ENCODE peak calls at places on chromosome 1, in seven cellular contexts. N is choroid plexus epithelial cell; U is CD8-positive, alpha-beta T cell; G is psoas muscle; O is dorsolateral prefrontal cortex; A is kidney epithelial cell; E is left lung. T is an unnamed sample.

GRCh38 chr1:202252271-202252670 is 58.7 kb downstream of the LGR6 start:
- DNase-seq in N (no peak), U (no peak), G (no peak), O (no peak), A (no peak), E (no peak), T (no peak)

GRCh38 chr1:79667848-79668696 is 661.5 kb upstream of the ADGRL4 start:
- DNase-seq in N (no peak), U (no peak), G (no peak), O (no peak), A (no peak), E (no peak), T (no peak)

GRCh38 chr1:156592158-156592909 is 758 bp downstream of the NAXE start:
- DNase-seq in N (no peak), U (no peak), G (no peak), O (no peak), A (no peak), E (no peak), T (no peak)

GRCh38 chr1:222009105-222009730 is 267.3 kb upstream of the DUSP10 start:
- DNase-seq in N (peak; percentile 48), U (peak; percentile 9), G (no peak), O (no peak), A (no peak), E (no peak), T (no peak)

GRCh38 chr1:154943649-154944421 is 7.3 kb upstream of the PMVK start:
- DNase-seq in N (peak; percentile 48), U (no peak), G (peak; percentile 61), O (no peak), A (no peak), E (no peak), T (no peak)

GRCh38 chr1:110606784-110607662 is 865 bp upstream of the KCNA2 start:
- DNase-seq in N (peak; percentile 9), U (no peak), G (no peak), O (no peak), A (no peak), E (no peak), T (no peak)

GRCh38 chr1:183685112-183685713 is 32.1 kb upstream of the APOBEC4 start:
- DNase-seq in N (peak; percentile 77), U (no peak), G (no peak), O (no peak), A (no peak), E (no peak), T (no peak)

GRCh38 chr1:242002072-242002471 is 3.2 kb upstream of the MAP1LC3C start:
- DNase-seq in N (no peak), U (no peak), G (no peak), O (no peak), A (no peak), E (no peak), T (no peak)

GRCh38 chr1:170537798-170538503 is 6.0 kb downstream of the GORAB start:
- DNase-seq in N (peak; percentile 84), U (no peak), G (no peak), O (no peak), A (no peak), E (no peak), T (no peak)

GRCh38 chr1:30520461-30520860 is 202.9 kb downstream of the MATN1 start:
- DNase-seq in N (no peak), U (no peak), G (no peak), O (no peak), A (no peak), E (no peak), T (no peak)

GRCh38 chr1:23701996-23702395 is 10.4 kb downstream of the RPL11 start:
- DNase-seq in N (no peak), U (no peak), G (no peak), O (no peak), A (no peak), E (no peak), T (no peak)

GRCh38 chr1:7581754-7582264 is 189.3 kb upstream of the VAMP3 start:
- DNase-seq in N (peak; percentile 25), U (no peak), G (no peak), O (peak; percentile 34), A (no peak), E (no peak), T (peak; percentile 25)

GRCh38 chr1:95035536-95035935 is 37.2 kb downstream of the ALG14 start:
- DNase-seq in N (peak; percentile 90), U (no peak), G (no peak), O (no peak), A (peak; percentile 75), E (no peak), T (peak; percentile 82)

GRCh38 chr1:8276173-8276914 is 41.6 kb upstream of the SLC45A1 start:
- DNase-seq in N (no peak), U (no peak), G (no peak), O (no peak), A (no peak), E (no peak), T (no peak)

GRCh38 chr1:99906535-99906934 is 56.4 kb downstream of the AGL start:
- DNase-seq in N (no peak), U (no peak), G (no peak), O (no peak), A (no peak), E (no peak), T (no peak)

GRCh38 chr1:226687476-226687875 is 51.6 kb downstream of the ITPKB start:
- DNase-seq in N (no peak), U (no peak), G (no peak), O (no peak), A (no peak), E (no peak), T (no peak)

GRCh38 chr1:84489766-84490165 is 10.7 kb downstream of the RPF1 start:
- DNase-seq in N (no peak), U (no peak), G (no peak), O (no peak), A (no peak), E (no peak), T (no peak)

GRCh38 chr1:9399510-9400424 is 107.1 kb downstream of the SPSB1 start:
- DNase-seq in N (peak; percentile 21), U (no peak), G (peak; percentile 88), O (peak; percentile 40), A (no peak), E (no peak), T (no peak)

GRCh38 chr1:226871636-226872327 is 1.4 kb downstream of the PSEN2 start:
- DNase-seq in N (no peak), U (no peak), G (no peak), O (no peak), A (no peak), E (no peak), T (no peak)

GRCh38 chr1:224430511-224431113 is 4.0 kb downstream of the WDR26 start:
- DNase-seq in N (peak; percentile 82), U (peak; percentile 26), G (no peak), O (no peak), A (no peak), E (no peak), T (peak; percentile 22)

GRCh38 chr1:9770276-9770675 is 53.5 kb downstream of the CLSTN1 start:
- DNase-seq in N (no peak), U (no peak), G (no peak), O (no peak), A (no peak), E (no peak), T (no peak)

GRCh38 chr1:182484531-182485257 is 34.7 kb downstream of the RGSL1 start:
- DNase-seq in N (no peak), U (no peak), G (no peak), O (no peak), A (no peak), E (no peak), T (no peak)

GRCh38 chr1:208466054-208466590 is 221.9 kb upstream of the PLXNA2 start:
- DNase-seq in N (no peak), U (no peak), G (no peak), O (no peak), A (no peak), E (no peak), T (no peak)

DNA sequence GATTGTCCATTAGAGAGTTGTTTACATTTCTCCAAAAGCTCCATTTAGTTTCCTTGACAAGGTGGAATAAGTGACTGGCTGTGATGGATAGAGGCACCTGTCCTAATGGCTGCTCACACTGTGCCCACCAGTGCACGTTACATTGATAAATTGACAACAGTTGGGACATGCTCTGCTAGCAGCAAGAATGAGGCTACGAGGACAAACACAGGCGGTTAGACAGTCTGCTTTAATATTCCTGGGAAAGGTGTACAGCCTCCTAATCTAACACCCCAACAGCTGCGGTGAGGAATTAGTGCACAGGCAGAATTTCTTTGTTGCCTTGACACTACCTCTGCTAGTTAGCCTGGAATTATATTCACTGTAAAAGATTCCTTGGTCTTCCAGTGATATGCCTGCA is 354.9 kb downstream of the LMO4 start:
- DNase-seq in N (no peak), U (no peak), G (no peak), O (no peak), A (no peak), E (no peak), T (no peak)
- H3K4me3 ChIP-seq in N (peak overlapping the region; percentile 61), U (no peak overlapping the region), G (peak overlapping the region; percentile 71), O (no peak overlapping the region), A (no peak overlapping the region), E (no peak overlapping the region), T (no peak overlapping the region)

DNA sequence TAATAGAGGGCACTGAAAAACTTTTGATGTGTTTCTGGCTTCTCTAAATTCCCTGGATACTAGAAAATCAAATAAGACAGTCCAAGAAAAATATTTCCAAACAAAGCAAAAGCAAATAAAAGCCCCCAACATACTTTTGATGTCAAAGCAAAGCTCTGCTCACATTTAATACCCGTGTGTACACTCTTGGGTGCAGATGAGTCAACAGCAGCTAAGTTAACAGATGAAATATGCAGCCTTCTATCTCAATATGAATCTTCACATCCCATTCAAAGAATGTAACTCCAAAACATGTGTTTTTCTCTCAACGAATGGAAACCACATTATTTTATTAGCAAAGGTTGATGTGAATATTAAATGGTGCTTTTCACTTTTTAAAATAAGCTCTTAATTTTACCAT is 230.4 kb downstream of the CENPF start:
- DNase-seq in N (peak; percentile 81), U (no peak), G (no peak), O (no peak), A (no peak), E (no peak), T (peak; percentile 64)
- H3K4me3 ChIP-seq in N (no peak overlapping the region), U (no peak overlapping the region), G (no peak overlapping the region), O (no peak overlapping the region), A (no peak overlapping the region), E (no peak overlapping the region), T (no peak overlapping the region)

DNA sequence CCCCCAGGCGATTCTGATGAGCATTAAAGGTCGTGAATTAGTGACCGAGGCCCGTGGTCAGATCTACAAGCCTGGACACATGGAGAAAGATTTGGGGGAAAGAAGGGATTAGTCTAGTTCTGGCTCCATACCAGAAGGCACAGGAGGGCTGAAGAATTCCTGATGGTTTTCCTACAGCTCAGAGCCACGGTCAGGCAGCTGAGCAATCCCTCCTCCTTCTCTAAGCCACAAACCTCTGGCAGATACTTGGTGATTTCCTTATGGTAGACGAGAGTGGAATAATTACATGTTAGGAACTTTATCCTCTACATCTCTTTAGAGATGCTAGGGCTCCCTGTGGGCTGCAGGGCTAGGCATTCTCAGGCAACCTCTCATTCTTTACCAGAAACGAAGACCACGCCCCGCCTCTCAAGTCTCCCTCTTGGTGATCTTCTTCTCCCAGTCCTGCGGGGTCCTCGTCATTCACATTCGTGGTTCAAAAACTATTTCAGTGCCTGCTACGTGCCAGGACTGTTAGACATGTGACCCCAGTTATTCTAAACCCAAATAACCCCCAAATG is 20.5 kb upstream of the ZBTB18 start:
- DNase-seq in N (no peak), U (no peak), G (no peak), O (no peak), A (no peak), E (no peak), T (no peak)
- H3K4me3 ChIP-seq in N (no peak overlapping the region), U (no peak overlapping the region), G (no peak overlapping the region), O (no peak overlapping the region), A (no peak overlapping the region), E (no peak overlapping the region), T (no peak overlapping the region)

GRCh38 chr1:4027008-4027407 is 126.9 kb upstream of the C1orf174 start:
- DNase-seq in N (no peak), U (no peak), G (no peak), O (no peak), A (no peak), E (no peak), T (no peak)
- H3K4me3 ChIP-seq in N (no peak overlapping the region), U (no peak overlapping the region), G (no peak overlapping the region), O (no peak overlapping the region), A (no peak overlapping the region), E (no peak overlapping the region), T (no peak overlapping the region)